ENCODE peak calls at places on chromosome 3, in five cellular contexts. P is NCI-H82, M is kidney tubule cell, T is heart left ventricle, W is NCI-H774. R is an unnamed sample.

GRCh38 chr3:119555309-119555735 is 4.1 kb downstream of the CD80 start:
- DNase-seq in T (no peak), M (no peak), P (no peak), W (no peak), R (peak)

GRCh38 chr3:61562810-61563613 is 1.6 kb downstream of the PTPRG start:
- DNase-seq in P (peak), W (no peak), T (peak), M (peak), R (no peak)

GRCh38 chr3:46065294-46065705 is 38.0 kb upstream of the XCR1 start:
- DNase-seq in P (peak), W (no peak), M (peak), T (no peak), R (peak)

GRCh38 chr3:45109736-45110135 is 36.4 kb downstream of the CDCP1 start:
- DNase-seq in T (no peak), W (no peak), P (no peak), M (no peak), R (no peak)

GRCh38 chr3:16875876-16876575 is 8.7 kb upstream of the PLCL2 start:
- DNase-seq in T (peak), W (no peak), P (no peak), M (no peak), R (no peak)

GRCh38 chr3:196968233-196969000 is at the start of gene PIGZ:
- DNase-seq in P (peak), W (peak), T (no peak), M (peak), R (peak)

GRCh38 chr3:110491413-110491812 is 580.2 kb upstream of the NECTIN3 start:
- DNase-seq in W (no peak), P (no peak), T (no peak), M (no peak), R (no peak)

GRCh38 chr3:196202516-196202970 is 8.7 kb downstream of the ZDHHC19 start:
- DNase-seq in M (no peak), W (peak), P (no peak), T (peak), R (no peak)

GRCh38 chr3:72245183-72245811 is 460.3 kb upstream of the PROK2 start:
- DNase-seq in M (no peak), T (peak), W (no peak), P (peak), R (no peak)

GRCh38 chr3:10224794-10225660 is 23.2 kb upstream of the TATDN2 start:
- DNase-seq in W (peak), P (peak), M (peak), T (peak), R (peak)

GRCh38 chr3:70726096-70726745 is 413.8 kb upstream of the MDFIC2 start:
- DNase-seq in W (no peak), P (no peak), T (no peak), M (peak), R (no peak)

GRCh38 chr3:151345854-151346253 is 16.5 kb upstream of the P2RY13 start:
- DNase-seq in M (peak), W (no peak), T (no peak), P (no peak), R (no peak)

GRCh38 chr3:29694783-29695182 is 413.9 kb downstream of the RBMS3 start:
- DNase-seq in W (no peak), T (no peak), P (no peak), M (peak), R (no peak)

GRCh38 chr3:69161587-69162196 is 39.3 kb upstream of the LMOD3 start:
- DNase-seq in W (peak), M (peak), T (no peak), P (peak), R (peak)

GRCh38 chr3:71662056-71662455 is 63.1 kb downstream of the EIF4E3 start:
- DNase-seq in T (no peak), M (no peak), W (no peak), P (no peak), R (no peak)

GRCh38 chr3:126180477-126181397 is at the start of gene ALDH1L1:
- DNase-seq in W (no peak), T (peak), M (peak), P (peak), R (no peak)

GRCh38 chr3:177547953-177548352 is 350.7 kb upstream of the TBL1XR1 start:
- DNase-seq in W (no peak), M (no peak), T (no peak), P (no peak), R (no peak)

GRCh38 chr3:141246224-141246957 is 14.8 kb downstream of the PXYLP1 start:
- DNase-seq in W (no peak), T (no peak), P (no peak), M (no peak), R (no peak)

GRCh38 chr3:32340039-32340438 is 51.6 kb upstream of the CMTM7 start:
- DNase-seq in P (peak), W (no peak), M (peak), T (no peak), R (no peak)

GRCh38 chr3:15796771-15797599 is 794 bp downstream of the ANKRD28 start:
- DNase-seq in P (peak), M (peak), W (no peak), T (no peak), R (no peak)

GRCh38 chr3:192514754-192515660 is 212.3 kb downstream of the FGF12 start:
- DNase-seq in W (peak), T (peak), P (peak), M (peak), R (no peak)

GRCh38 chr3:133276594-133276993 is 123.3 kb upstream of the BFSP2 start:
- DNase-seq in M (no peak), W (no peak), T (no peak), P (peak), R (no peak)

R was measured in stimulated activated naive B cell treated with anti-CD40 and anti-IgM and Interleukin-4, amounts not matched to agents 10 μg/mL and 1 μg/mL and 100 μg/mL, for 72 hours.